ENCODE peak calls at places on chromosome 6, in seven cellular contexts. D is activated effector memory CD4-positive, alpha-beta T cell treated with anti-CD3 and anti-CD28 coated beads, Interleukin-2, amount 50 U/mL, for 16 hours; W is HepG2; H is activated naive CD4-positive, alpha-beta T cell treated with anti-CD3 and anti-CD28 coated beads for 36 hours; M is CD4-positive, alpha-beta T cell; S is NCI-H2081; X is AG08396. O is an unnamed sample.

GRCh38 chr6:157763894-157764345 is 59.1 kb upstream of the SNX9 start:
- DNase-seq in D (no peak), W (no peak), H (no peak), M (no peak), S (no peak), X (no peak), O (no peak)

GRCh38 chr6:47690209-47690608 is 8.2 kb upstream of the ADGRF4 start:
- DNase-seq in D (no peak), W (no peak), H (no peak), M (no peak), S (no peak), X (no peak), O (no peak)

GRCh38 chr6:52230685-52231084 is 13.6 kb downstream of the IL17F start:
- DNase-seq in D (no peak), W (no peak), H (no peak), M (no peak), S (no peak), X (no peak), O (no peak)

GRCh38 chr6:33692078-33692759 is 19.3 kb downstream of the UQCC2 start:
- DNase-seq in D (no peak), W (no peak), H (no peak), M (no peak), S (no peak), X (no peak), O (no peak)

GRCh38 chr6:61688165-61688564 is 597.9 kb downstream of the KHDRBS2 start:
- DNase-seq in D (no peak), W (no peak), H (no peak), M (no peak), S (no peak), X (no peak), O (no peak)

GRCh38 chr6:149560736-149561135 is 5.4 kb upstream of the GINM1 start:
- DNase-seq in D (peak), W (no peak), H (peak), M (peak), S (no peak), X (peak), O (no peak)

GRCh38 chr6:157987788-157988699 is 6.4 kb downstream of the SYNJ2 start:
- DNase-seq in D (no peak), W (no peak), H (no peak), M (no peak), S (no peak), X (no peak), O (no peak)

GRCh38 chr6:35356391-35356790 is 14.0 kb downstream of the PPARD start:
- DNase-seq in D (no peak), W (no peak), H (no peak), M (no peak), S (no peak), X (no peak), O (no peak)

GRCh38 chr6:44049163-44049988 is 77.9 kb downstream of the MRPL14 start:
- DNase-seq in D (no peak), W (no peak), H (no peak), M (no peak), S (no peak), X (no peak), O (no peak)

GRCh38 chr6:146909886-146910285 is 294.3 kb upstream of the STXBP5 start:
- DNase-seq in D (no peak), W (no peak), H (no peak), M (no peak), S (no peak), X (no peak), O (peak)

GRCh38 chr6:138291849-138292181 is 73.5 kb upstream of the PBOV1 start:
- DNase-seq in D (no peak), W (no peak), H (no peak), M (no peak), S (no peak), X (no peak), O (no peak)

GRCh38 chr6:9540534-9541126 is 874.2 kb downstream of the TFAP2A start:
- DNase-seq in D (no peak), W (peak), H (peak), M (no peak), S (peak), X (peak), O (peak)

GRCh38 chr6:107244082-107244741 is 128.9 kb upstream of the BEND3 start:
- DNase-seq in D (no peak), W (no peak), H (no peak), M (no peak), S (no peak), X (no peak), O (no peak)